ENCODE peak calls at places on chromosomes 12 and 14, in eight cellular contexts. A, W, P, D, S, X, R and K are unnamed samples.

GRCh38 chr12:82896979-82897378 is 210.3 kb downstream of the TMTC2 start:
- DNase-seq in R (no peak), W (no peak), D (no peak), A (peak; percentile 61), P (no peak), S (peak; percentile 66), X (no peak), K (no peak)

GRCh38 chr12:127046467-127046866 is 1220.5 kb upstream of the TMEM132C start:
- DNase-seq in S (no peak), X (no peak), D (no peak), A (no peak), R (no peak), W (no peak), P (no peak), K (no peak)

GRCh38 chr14:44657153-44657552 is 150.1 kb upstream of the FSCB start:
- DNase-seq in P (no peak), D (no peak), X (no peak), R (no peak), S (no peak), W (peak; percentile 95), A (no peak), K (no peak)

GRCh38 chr12:20815573-20815972 is 5.1 kb downstream of the SLCO1B3 start:
- DNase-seq in S (no peak), R (no peak), P (no peak), A (no peak), W (no peak), D (no peak), X (no peak), K (no peak)

GRCh38 chr12:116028619-116029018 is 248.9 kb downstream of the MED13L start:
- DNase-seq in X (no peak), S (no peak), P (no peak), W (no peak), R (no peak), D (no peak), A (no peak), K (no peak)

GRCh38 chr12:110807640-110808039 is 39.1 kb upstream of the CCDC63 start:
- DNase-seq in X (no peak), S (no peak), A (no peak), D (no peak), W (no peak), R (no peak), P (no peak), K (no peak)

GRCh38 chr14:69154779-69155178 is 1.9 kb upstream of the DCAF5 start:
- DNase-seq in P (peak; percentile 57), X (no peak), S (no peak), D (no peak), R (no peak), A (no peak), W (no peak), K (no peak)

GRCh38 chr12:64461634-64462414 is 9.9 kb downstream of the TBK1 start:
- DNase-seq in P (no peak), S (no peak), R (no peak), A (no peak), D (no peak), X (no peak), W (no peak), K (no peak)